ENCODE peak calls at places on chromosomes 7 and 10, in eight cellular contexts. P, V, Q, O, B, D, S and U are unnamed samples.

GRCh38 chr10:59107147-59107546 is 69.3 kb upstream of the PHYHIPL start:
- DNase-seq in P (no peak), V (no peak), Q (no peak), O (peak), B (no peak), D (no peak), S (no peak), U (peak)

GRCh38 chr10:64430690-64431323 is 909.6 kb downstream of the REEP3 start:
- DNase-seq in P (no peak), V (peak), Q (no peak), O (no peak), B (no peak), D (peak), S (no peak), U (peak)

GRCh38 chr7:42869131-42870020 is 42.5 kb downstream of the C7orf25 start:
- DNase-seq in P (no peak), V (no peak), Q (no peak), O (peak), B (no peak), D (peak), S (no peak), U (no peak)

GRCh38 chr10:78957471-78958039 is 111.2 kb upstream of the ZMIZ1 start:
- DNase-seq in P (peak), V (no peak), Q (no peak), O (no peak), B (no peak), D (peak), S (no peak), U (no peak)

GRCh38 chr10:69501657-69502056 is 50.4 kb downstream of the TSPAN15 start:
- DNase-seq in P (no peak), V (no peak), Q (no peak), O (no peak), B (no peak), D (no peak), S (no peak), U (no peak)

GRCh38 chr7:100585511-100586265 is at the start of gene LRCH4:
- DNase-seq in P (no peak), V (peak), Q (peak), O (no peak), B (no peak), D (peak), S (no peak), U (peak)

GRCh38 chr7:148340881-148341280 is 249.7 kb upstream of the C7orf33 start:
- DNase-seq in P (no peak), V (peak), Q (no peak), O (no peak), B (no peak), D (no peak), S (no peak), U (no peak)

GRCh38 chr7:124701955-124702354 is 63.6 kb downstream of the GPR37 start:
- DNase-seq in P (peak), V (no peak), Q (no peak), O (no peak), B (no peak), D (peak), S (no peak), U (no peak)

GRCh38 chr10:103693070-103693811 is 162.1 kb downstream of the SH3PXD2A start:
- DNase-seq in P (no peak), V (peak), Q (no peak), O (peak), B (no peak), D (no peak), S (no peak), U (peak)

GRCh38 chr10:131187886-131188285 is 123.6 kb downstream of the TCERG1L start:
- DNase-seq in P (no peak), V (no peak), Q (peak), O (no peak), B (no peak), D (no peak), S (no peak), U (no peak)

GRCh38 chr7:75920431-75921161 is 5.6 kb downstream of the POR start:
- DNase-seq in P (peak), V (no peak), Q (peak), O (no peak), B (no peak), D (peak), S (no peak), U (peak)

GRCh38 chr7:83211685-83212084 is 49.0 kb upstream of the PCLO start:
- DNase-seq in P (no peak), V (no peak), Q (no peak), O (no peak), B (no peak), D (no peak), S (no peak), U (no peak)
- H3K4me3 ChIP-seq in P (no peak), V (no peak), Q (no peak), O (no peak), B (no peak), D (no peak), S (no peak), U (no peak)

GRCh38 chr7:2405601-2406345 is 2.4 kb downstream of the CHST12 start:
- DNase-seq in P (no peak), V (no peak), Q (peak), O (peak), B (no peak), D (no peak), S (no peak), U (peak)
- H3K4me3 ChIP-seq in P (no peak), V (no peak), Q (peak), O (peak), B (no peak), D (no peak), S (no peak), U (peak)

GRCh38 chr7:139737221-139738100 is 40.3 kb downstream of the HIPK2 start:
- DNase-seq in P (peak), V (no peak), Q (peak), O (no peak), B (no peak), D (no peak), S (no peak), U (peak)
- H3K4me3 ChIP-seq in P (no peak), V (no peak), Q (no peak), O (no peak), B (no peak), D (no peak), S (no peak), U (no peak)

GRCh38 chr7:151277631-151278030 is 29.1 kb upstream of the SMARCD3 start:
- DNase-seq in P (no peak), V (no peak), Q (no peak), O (no peak), B (no peak), D (no peak), S (no peak), U (no peak)
- H3K4me3 ChIP-seq in P (no peak), V (no peak), Q (peak), O (no peak), B (peak), D (no peak), S (no peak), U (no peak)

DNA sequence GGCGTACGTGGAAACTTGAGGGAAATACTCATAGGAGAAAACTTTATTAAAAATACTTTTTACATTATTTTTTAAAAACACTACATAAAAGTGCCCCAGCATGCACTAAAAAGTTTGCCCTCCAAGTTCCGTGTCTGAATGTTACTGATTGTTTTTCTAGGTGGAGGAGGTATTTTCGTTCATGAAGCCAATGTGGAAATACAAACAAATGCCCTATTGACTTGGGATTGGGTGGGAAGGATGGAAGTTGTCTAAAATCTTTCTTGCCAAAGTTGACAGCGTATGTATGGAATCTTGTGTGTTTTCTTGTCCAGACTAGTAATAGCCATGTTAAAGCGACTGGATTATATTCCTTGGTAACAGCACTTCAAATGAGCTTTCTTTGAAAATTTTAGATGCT is 1.2 kb downstream of the PROSER2 start:
- DNase-seq in P (peak), V (no peak), Q (no peak), O (no peak), B (no peak), D (no peak), S (no peak), U (no peak)
- H3K4me3 ChIP-seq in P (peak), V (no peak), Q (peak), O (no peak), B (peak), D (peak), S (peak), U (no peak)